ENCODE peak calls at places on chromosomes 12 and 14, in four cellular contexts. M is adipocyte, D is GM23248, W is transverse colon. S is an unnamed sample. For H3K9me3, the result is how much of the 10 kb centered on the place peaks cover.

GRCh38 chr12:76641073-76641472 is 81.5 kb upstream of the OSBPL8 start:
- DNase-seq in M (no peak), D (no peak), W (no peak), S (no peak)

GRCh38 chr14:55073856-55074255 is 22.4 kb downstream of the MAPK1IP1L start:
- DNase-seq in M (peak), D (peak), W (no peak), S (no peak)

GRCh38 chr14:90837355-90837754 is 21.1 kb upstream of the TTC7B start:
- DNase-seq in M (no peak), D (peak), W (no peak), S (no peak)

GRCh38 chr14:104656014-104656714 is 33.3 kb upstream of the INF2 start:
- DNase-seq in M (no peak), D (peak), W (no peak), S (no peak)

GRCh38 chr14:23578560-23579310 is at the start of gene JPH4:
- DNase-seq in M (no peak), D (no peak), W (no peak), S (no peak)

GRCh38 chr14:58832010-58832409 is 194.2 kb downstream of the DACT1 start:
- DNase-seq in M (no peak), D (no peak), W (peak), S (no peak)

GRCh38 chr12:69415471-69416275 is 54.5 kb upstream of the FRS2 start:
- DNase-seq in M (peak), D (peak), W (peak), S (peak)

GRCh38 chr12:65740873-65741600 is 83.2 kb upstream of the HMGA2 start:
- DNase-seq in M (peak), D (peak), W (peak), S (peak)

GRCh38 chr12:64682572-64683277 is 72.4 kb downstream of the RASSF3 start:
- DNase-seq in M (no peak), D (peak), W (peak), S (peak)

GRCh38 chr14:77593501-77593911 is 22.9 kb downstream of the SPTLC2 start:
- DNase-seq in M (no peak), D (peak), W (no peak), S (no peak)

GRCh38 chr12:76883826-76884225 is 5.0 kb upstream of the CSRP2 start:
- DNase-seq in M (no peak), D (peak), W (no peak), S (no peak)

GRCh38 chr12:128486951-128487350 is 220.0 kb downstream of the TMEM132C start:
- DNase-seq in M (no peak), D (no peak), W (no peak), S (no peak)

GRCh38 chr12:81668475-81668874 is 90.7 kb downstream of the PPFIA2 start:
- DNase-seq in M (peak), D (peak), W (no peak), S (no peak)

GRCh38 chr14:92532490-92533163 is 19.0 kb downstream of the RIN3 start:
- DNase-seq in M (no peak), D (no peak), W (no peak), S (no peak)

DNA sequence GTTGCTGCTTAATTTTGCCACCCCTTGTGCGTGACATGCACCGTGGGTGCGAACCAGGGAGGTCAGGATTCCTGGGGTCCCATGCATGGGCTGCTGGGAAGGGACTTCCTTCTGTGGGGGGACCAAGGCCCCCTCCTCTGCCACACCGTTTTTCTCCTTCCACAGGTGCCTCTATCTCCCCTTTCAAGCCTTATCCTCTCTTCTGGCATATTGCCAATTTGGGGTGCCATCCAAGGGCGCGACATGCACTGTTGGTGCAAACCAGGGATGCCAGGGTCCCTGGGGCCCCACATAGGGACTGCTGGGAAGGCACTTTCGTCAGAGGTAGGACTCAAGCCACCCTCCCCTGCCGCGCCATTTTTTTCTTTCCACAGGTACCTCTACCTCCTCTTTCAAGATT is 289.0 kb downstream of the ALG10 start:
- DNase-seq in M (no peak), D (no peak), W (no peak), S (no peak)
- H3K9me3 ChIP-seq in M (under half), D (under half), W (under half), S (under half)

DNA sequence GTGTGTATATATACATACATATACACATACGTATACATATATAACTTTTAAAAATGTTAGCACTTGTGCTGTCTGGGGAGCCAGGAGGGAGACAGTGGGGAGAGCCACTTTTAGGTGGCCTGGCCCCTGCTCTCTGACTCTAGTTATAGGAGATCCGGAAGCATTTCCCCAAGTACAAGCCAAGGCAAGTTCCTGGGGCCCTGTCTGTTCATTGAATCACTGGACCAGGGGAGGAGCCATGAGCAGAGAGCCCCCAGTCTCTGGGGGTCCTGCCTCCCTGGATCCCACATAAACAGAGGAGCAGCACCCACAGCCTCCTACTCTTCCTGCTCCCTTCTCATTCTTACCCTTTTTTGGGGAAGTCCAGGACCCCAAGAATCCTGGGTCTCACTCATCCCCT is 45.4 kb upstream of the TMED10 start:
- DNase-seq in M (no peak), D (peak), W (no peak), S (no peak)
- H3K4me3 ChIP-seq in M (no peak), D (no peak), W (no peak), S (no peak)

GRCh38 chr14:26379951-26380350 is 217.9 kb downstream of the NOVA1 start:
- DNase-seq in M (no peak), D (no peak), W (no peak), S (no peak)
- H3K9me3 ChIP-seq in M (under half), D (under half), W (under half), S (under half)

GRCh38 chr14:52399104-52399503 is 85.0 kb downstream of the PTGER2 start:
- DNase-seq in M (no peak), D (no peak), W (no peak), S (no peak)

GRCh38 chr14:52397844-52398243 is 83.7 kb downstream of the PTGER2 start:
- DNase-seq in M (peak), D (no peak), W (no peak), S (no peak)

GRCh38 chr14:52402812-52403526 is 88.9 kb downstream of the PTGER2 start:
- DNase-seq in M (peak), D (peak), W (peak), S (no peak)

GRCh38 chr14:52400846-52401245 is 86.7 kb downstream of the PTGER2 start:
- DNase-seq in M (no peak), D (no peak), W (no peak), S (no peak)

DNA sequence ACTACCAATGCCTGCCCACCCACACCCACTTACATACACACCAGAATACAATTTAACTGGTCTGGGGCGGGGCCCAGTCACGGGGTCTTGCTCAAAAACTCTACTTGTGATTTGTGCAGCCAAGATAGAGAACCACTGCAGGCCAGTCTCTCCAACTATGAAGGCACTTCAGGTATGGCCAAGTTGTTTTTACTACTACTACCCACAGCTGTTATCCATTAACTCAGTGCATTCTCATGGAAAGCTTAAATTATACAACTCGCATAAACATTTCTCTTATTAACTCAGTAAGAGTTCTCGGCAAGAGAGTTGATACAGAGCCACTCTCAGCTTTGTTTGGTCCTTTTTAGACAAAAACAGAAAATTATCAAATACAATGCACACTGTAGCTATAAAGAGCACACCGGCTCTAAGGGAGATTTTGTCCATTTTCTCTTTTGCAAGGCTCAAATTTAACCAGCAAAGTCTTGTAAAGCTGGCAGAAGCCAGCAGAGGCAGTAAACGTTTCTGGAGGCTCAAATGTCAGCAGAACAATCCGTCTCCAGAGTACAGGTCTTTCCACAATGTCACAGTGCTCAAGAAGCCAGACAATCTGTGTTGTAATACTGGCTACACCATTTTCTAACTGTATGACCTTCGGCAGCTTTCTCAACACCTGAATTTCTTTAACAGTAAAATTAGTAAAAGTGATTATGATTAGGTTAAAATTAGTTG is 85.9 kb downstream of the PTGER2 start:
- DNase-seq in M (peak), D (peak), W (peak), S (no peak)
- H3K4me3 ChIP-seq in M (peak), D (no peak), W (no peak), S (no peak)